ENCODE peak calls at places on chromosomes 13 and 19, in six cellular contexts. I is hypothalamus; U is naive B cell; B is stimulated activated CD8-positive, alpha-beta memory T cell treated with anti-CD3 and anti-CD28 coated beads, Interleukin-2, amount 100 ng/mL, for 48 hours; K is mesothelial cell of epicardium; H is SK-MEL-5. Z is an unnamed sample.

GRCh38 chr19:15640294-15640903 is at the start of gene CYP4F3:
- DNase-seq in I (no peak), U (no peak), B (no peak), K (no peak), H (no peak), Z (no peak)

GRCh38 chr19:44142014-44142523 is 715 bp downstream of the ZNF234 start:
- DNase-seq in I (no peak), U (no peak), B (no peak), K (no peak), H (no peak), Z (no peak)

GRCh38 chr13:83007226-83007625 is 875.0 kb downstream of the SLITRK1 start:
- DNase-seq in I (no peak), U (no peak), B (no peak), K (no peak), H (no peak), Z (no peak)

GRCh38 chr19:6098574-6098973 is 11.7 kb downstream of the RFX2 start:
- DNase-seq in I (no peak), U (no peak), B (no peak), K (no peak), H (no peak), Z (no peak)

GRCh38 chr19:50016225-50016807 is 8.9 kb downstream of the VRK3 start:
- DNase-seq in I (no peak), U (no peak), B (no peak), K (no peak), H (no peak), Z (no peak)

GRCh38 chr13:65314008-65314407 is 1916.1 kb downstream of the PCDH9 start:
- DNase-seq in I (no peak), U (no peak), B (no peak), K (no peak), H (no peak), Z (no peak)

GRCh38 chr13:52924241-52925148 is 76.1 kb upstream of the PCDH8 start:
- DNase-seq in I (no peak), U (no peak), B (no peak), K (no peak), H (no peak), Z (no peak)

GRCh38 chr19:10729406-10729805 is 11.5 kb downstream of the DNM2 start:
- DNase-seq in I (no peak), U (no peak), B (no peak), K (no peak), H (no peak), Z (no peak)

GRCh38 chr19:46408611-46409039 is 4.7 kb downstream of the CCDC8 start:
- DNase-seq in I (peak; percentile 40), U (no peak), B (no peak), K (no peak), H (no peak), Z (no peak)

GRCh38 chr13:26679411-26679810 is 81.2 kb downstream of the GPR12 start:
- DNase-seq in I (no peak), U (no peak), B (no peak), K (no peak), H (peak; percentile 35), Z (no peak)

GRCh38 chr19:15181394-15181793 is 19.4 kb downstream of the NOTCH3 start:
- DNase-seq in I (no peak), U (no peak), B (no peak), K (no peak), H (no peak), Z (no peak)

GRCh38 chr13:77207943-77208342 is 119.0 kb downstream of the MYCBP2 start:
- DNase-seq in I (no peak), U (no peak), B (no peak), K (no peak), H (peak; percentile 27), Z (no peak)

GRCh38 chr19:7348587-7349230 is at the start of gene ARHGEF18:
- DNase-seq in I (no peak), U (peak; percentile 89), B (no peak), K (no peak), H (no peak), Z (no peak)

GRCh38 chr13:89571676-89572075 is 1775.8 kb upstream of the MIR17HG start:
- DNase-seq in I (no peak), U (no peak), B (no peak), K (no peak), H (no peak), Z (no peak)

Z was measured in NT2/D1.